ENCODE peak calls at places on chromosome 6, in nine cellular contexts. U is PC-9, J is fibroblast of lung, K is mammary epithelial cell, Q is K562, P is neural progenitor cell, X is DND-41, M is GM12878, D is hepatocyte. Z is an unnamed sample.

GRCh38 chr6:101114703-101115102 is 233.6 kb upstream of the ASCC3 start:
- DNase-seq in D (peak), U (no peak), P (peak), M (no peak), K (peak), X (peak), J (peak), Q (no peak), Z (peak)

GRCh38 chr6:21615504-21615903 is 22.0 kb downstream of the SOX4 start:
- DNase-seq in J (peak), U (no peak), M (no peak), K (no peak), D (no peak), Q (no peak), P (no peak), X (no peak), Z (no peak)

GRCh38 chr6:89148016-89148750 is 2.3 kb downstream of the PM20D2 start:
- DNase-seq in Q (no peak), K (no peak), P (no peak), J (peak), D (no peak), U (peak), M (no peak), X (no peak), Z (peak)

GRCh38 chr6:134707342-134707982 is 242.4 kb downstream of the ALDH8A1 start:
- DNase-seq in D (peak), P (peak), K (peak), U (peak), J (no peak), M (no peak), X (no peak), Q (no peak), Z (peak)

GRCh38 chr6:30895343-30895742 is 11.0 kb downstream of the DDR1 start:
- DNase-seq in Q (no peak), U (no peak), X (no peak), K (no peak), P (no peak), J (no peak), M (no peak), D (no peak), Z (no peak)

GRCh38 chr6:132399376-132400074 is 1.8 kb downstream of the MOXD1 start:
- DNase-seq in D (no peak), J (peak), U (no peak), P (no peak), X (no peak), K (peak), Q (no peak), M (no peak), Z (no peak)

GRCh38 chr6:118551063-118551672 is 3.1 kb downstream of the PLN start:
- DNase-seq in X (peak), P (peak), K (peak), J (peak), M (no peak), U (peak), D (peak), Q (peak), Z (peak)

GRCh38 chr6:70062010-70062409 is 195.7 kb downstream of the COL19A1 start:
- DNase-seq in P (no peak), J (no peak), U (no peak), Q (no peak), X (no peak), M (no peak), K (no peak), D (no peak), Z (no peak)

GRCh38 chr6:44976677-44977405 is 351.3 kb upstream of the RUNX2 start:
- DNase-seq in D (no peak), M (peak), P (no peak), Q (no peak), K (peak), J (peak), X (peak), U (no peak), Z (no peak)

GRCh38 chr6:33249732-33250625 is 21.7 kb downstream of the VPS52 start:
- DNase-seq in Q (no peak), U (peak), D (no peak), X (no peak), K (peak), M (no peak), J (peak), P (no peak), Z (no peak)

GRCh38 chr6:14270925-14271791 is 153.6 kb downstream of the CD83 start:
- DNase-seq in U (peak), M (no peak), X (peak), K (peak), Q (peak), D (no peak), J (peak), P (no peak), Z (no peak)

DNA sequence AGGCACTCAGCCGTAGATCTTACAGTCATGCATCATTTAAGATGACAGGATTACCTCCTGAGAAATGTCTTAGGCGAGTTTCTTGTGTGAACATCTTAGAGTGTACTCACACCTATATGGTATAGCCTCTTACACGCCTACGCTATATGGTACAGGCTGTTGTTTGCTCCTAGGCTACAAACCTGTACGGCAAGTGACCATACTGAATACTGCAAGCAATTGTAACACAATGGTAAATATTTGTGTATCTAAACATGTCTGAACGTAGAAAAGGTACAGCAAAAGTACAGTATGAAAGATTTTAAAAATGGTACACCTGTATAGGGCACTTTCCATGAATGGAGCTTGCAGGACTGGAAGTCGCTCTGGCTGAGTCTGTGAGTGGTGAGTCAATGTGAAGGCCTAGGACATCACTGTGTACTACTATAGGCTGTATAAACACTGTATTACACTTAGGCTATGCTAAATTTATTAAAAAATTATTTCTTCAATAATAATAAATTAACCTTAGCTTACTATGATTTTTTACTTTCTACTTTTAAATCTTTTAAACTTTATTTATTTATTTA is 540 bp upstream of the IL20RA start:
- DNase-seq in D (no peak), Q (no peak), J (no peak), K (no peak), X (no peak), P (no peak), M (no peak), U (no peak), Z (no peak)
- H3K27ac ChIP-seq in D (no peak), Q (no peak), J (no peak), K (no peak), X (no peak), P (no peak), M (no peak), U (peak), Z (no peak)

GRCh38 chr6:84766796-84767590 is 2.6 kb upstream of the TBX18 start:
- DNase-seq in M (no peak), D (no peak), U (no peak), P (peak), K (no peak), X (no peak), Q (no peak), J (no peak), Z (no peak)
- TF ChIP-seq EZH2 in M (no peak), D (no peak), U (no peak), P (peak), K (peak), X (no peak), Q (no peak), J (peak), Z (no peak)

DNA sequence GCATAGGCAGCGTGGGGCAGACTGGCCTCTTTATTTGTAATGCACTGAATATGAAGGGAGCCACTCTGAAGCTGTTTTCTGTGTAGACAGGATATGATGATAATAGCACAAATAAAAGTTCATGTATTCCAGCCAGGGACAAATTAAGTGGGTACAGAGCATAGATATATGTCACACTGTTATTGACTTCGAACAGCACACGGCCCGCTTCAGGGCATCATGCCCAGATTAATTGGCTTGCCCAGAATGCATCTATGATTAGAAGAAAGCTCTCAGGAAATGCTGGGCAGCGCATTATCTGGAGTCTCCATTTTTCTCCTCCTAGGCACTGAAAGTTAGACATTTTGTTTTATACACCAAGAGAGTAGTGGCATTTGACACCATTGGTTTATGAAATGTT is 26.3 kb upstream of the SASH1 start:
- DNase-seq in Q (no peak), X (no peak), M (no peak), P (no peak), U (no peak), K (no peak), D (no peak), J (no peak), Z (peak)
- H3K27ac ChIP-seq in Q (no peak), X (no peak), M (no peak), P (no peak), U (no peak), K (no peak), D (no peak), J (no peak), Z (no peak)

GRCh38 chr6:149990109-149990671 is 26.4 kb downstream of the ULBP1 start:
- DNase-seq in U (no peak), Q (no peak), M (no peak), J (no peak), X (no peak), K (no peak), P (peak), D (no peak), Z (no peak)

GRCh38 chr6:149988550-149989336 is 25.0 kb downstream of the ULBP1 start:
- DNase-seq in X (no peak), J (no peak), K (no peak), Q (no peak), M (no peak), D (no peak), P (no peak), U (no peak), Z (no peak)

GRCh38 chr6:149991838-149992237 is 28.1 kb downstream of the ULBP1 start:
- DNase-seq in K (no peak), M (no peak), D (no peak), Q (no peak), U (no peak), P (no peak), X (no peak), J (no peak), Z (no peak)

GRCh38 chr6:149987602-149988107 is 23.9 kb downstream of the ULBP1 start:
- DNase-seq in J (no peak), M (no peak), Q (no peak), U (no peak), P (no peak), K (no peak), X (no peak), D (no peak), Z (no peak)

DNA sequence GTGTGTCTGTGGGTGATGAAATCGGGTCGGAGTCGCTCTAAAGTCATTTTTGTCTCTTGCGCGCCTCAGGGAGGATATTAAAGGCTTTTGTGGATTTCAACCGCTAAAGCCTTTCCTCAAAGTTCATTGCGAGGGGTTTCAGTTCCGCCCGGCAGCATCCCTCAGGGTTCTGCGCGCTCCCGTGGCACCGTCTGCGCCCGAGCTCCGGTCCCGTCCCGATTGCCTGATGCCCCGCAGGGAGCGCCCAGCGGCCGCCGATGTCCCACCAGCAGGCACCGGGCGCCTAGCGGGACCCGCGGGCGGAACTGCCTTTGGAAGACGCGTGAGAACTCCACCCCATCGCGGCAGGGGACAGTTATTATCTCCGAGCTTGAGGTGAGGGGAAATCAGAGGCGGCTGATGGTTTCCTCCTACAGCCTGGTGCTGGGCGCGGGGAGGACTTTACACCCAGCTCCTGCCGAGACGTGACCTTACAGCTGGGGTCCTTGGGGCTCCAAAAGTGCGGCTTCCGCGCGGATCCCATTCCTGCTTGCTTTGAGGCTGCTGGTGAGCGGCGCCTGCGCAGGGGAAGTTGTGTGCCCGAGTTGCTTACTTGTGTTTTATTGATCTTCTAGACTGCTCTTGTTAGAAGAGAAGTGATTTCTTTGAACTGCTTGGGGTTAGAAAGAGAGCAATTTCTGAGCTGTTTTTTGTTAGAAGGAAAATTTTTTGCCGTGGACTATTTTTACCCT is 27.1 kb downstream of the ULBP1 start:
- DNase-seq in P (peak), K (no peak), J (no peak), D (peak), M (no peak), U (no peak), Q (no peak), X (peak), Z (peak)
- TF ChIP-seq EZH2 in P (peak), K (no peak), J (no peak), D (peak), M (no peak), U (no peak), Q (no peak), X (no peak), Z (peak)

Z was measured in A673.